ENCODE peak calls at places on chromosomes 11 and 22, in six cellular contexts. V is Calu3, P is NCI-H748 treated with DMSO at 0.1 percent for 48 hours, H is colonic mucosa, U is AG10803, I is HFFc6. A is an unnamed sample.

GRCh38 chr11:105670811-105671210 is 60.9 kb downstream of the GRIA4 start:
- DNase-seq in V (no peak), P (no peak), H (no peak), U (no peak), I (no peak), A (no peak)

GRCh38 chr11:62501432-62501891 is 45.1 kb downstream of the AHNAK start:
- DNase-seq in V (no peak), P (no peak), H (no peak), U (peak), I (no peak), A (no peak)

GRCh38 chr22:26590525-26590858 is 560 bp upstream of the TPST2 start:
- DNase-seq in V (no peak), P (no peak), H (peak), U (peak), I (peak), A (no peak)

GRCh38 chr11:81071641-81072040 is 1630.8 kb upstream of the TENM4 start:
- DNase-seq in V (no peak), P (no peak), H (no peak), U (no peak), I (no peak), A (no peak)

GRCh38 chr22:39959640-39960447 is at the start of gene TMA7B:
- DNase-seq in V (peak), P (no peak), H (no peak), U (peak), I (peak), A (peak)

GRCh38 chr11:86101493-86101892 is 32.6 kb upstream of the PICALM start:
- DNase-seq in V (no peak), P (no peak), H (no peak), U (peak), I (peak), A (no peak)

GRCh38 chr11:67285541-67286498 is 3.3 kb upstream of the ANKRD13D start:
- DNase-seq in V (no peak), P (no peak), H (no peak), U (no peak), I (no peak), A (no peak)

GRCh38 chr11:58622344-58622743 is at the start of gene CNTF:
- DNase-seq in V (no peak), P (no peak), H (no peak), U (peak), I (peak), A (no peak)

A was measured in hepatocyte.